ENCODE peak calls at places on chromosomes 12 and 14, in six cellular contexts. T is stomach; W is naive thymus-derived CD4-positive, alpha-beta T cell; U is SJCRH30; H is hepatocyte; S is uterus. N is an unnamed sample. For H3K9me3, the result is how much of the 10 kb centered on the place peaks cover.

GRCh38 chr12:66025477-66025876 is 105.1 kb downstream of the LLPH start:
- DNase-seq in S (no peak), T (no peak), U (no peak), W (no peak), H (no peak), N (no peak)

GRCh38 chr14:44657688-44658388 is 150.8 kb upstream of the FSCB start:
- DNase-seq in S (no peak), U (peak), W (no peak), H (peak), T (no peak), N (peak)

GRCh38 chr14:101601603-101602465 is 40.5 kb downstream of the DIO3 start:
- DNase-seq in S (no peak), T (peak), H (no peak), U (no peak), W (no peak), N (peak)

GRCh38 chr12:92068441-92068840 is 77.2 kb downstream of the BTG1 start:
- DNase-seq in H (no peak), T (no peak), U (no peak), S (no peak), W (no peak), N (no peak)

GRCh38 chr12:120584343-120585149 is 3.3 kb upstream of the POP5 start:
- DNase-seq in S (peak), U (no peak), W (peak), T (peak), H (peak), N (peak)

GRCh38 chr12:50059440-50060119 is 2.2 kb downstream of the ASIC1 start:
- DNase-seq in W (no peak), S (no peak), H (no peak), U (no peak), T (no peak), N (no peak)

GRCh38 chr14:70905316-70905715 is 1.9 kb upstream of the PCNX1 start:
- DNase-seq in W (no peak), S (peak), U (peak), T (no peak), H (peak), N (no peak)

GRCh38 chr12:47028981-47029708 is 50.3 kb upstream of the PCED1B start:
- DNase-seq in T (no peak), U (no peak), W (no peak), S (no peak), H (no peak), N (no peak)

GRCh38 chr12:40224439-40225291 is at the start of gene LRRK2:
- DNase-seq in W (peak), T (peak), H (peak), U (peak), S (peak), N (peak)

GRCh38 chr12:46214668-46215429 is 54.0 kb downstream of the SLC38A1 start:
- DNase-seq in S (no peak), H (no peak), T (peak), U (no peak), W (peak), N (no peak)

GRCh38 chr14:54944737-54945391 is 42.2 kb upstream of the GCH1 start:
- DNase-seq in T (no peak), S (no peak), H (no peak), W (no peak), U (no peak), N (no peak)

GRCh38 chr12:6311822-6312528 is 1.5 kb downstream of the PLEKHG6 start:
- DNase-seq in H (peak), U (no peak), W (no peak), T (no peak), S (no peak), N (no peak)

GRCh38 chr14:51828017-51828797 is 32.2 kb upstream of the GNG2 start:
- DNase-seq in W (no peak), S (no peak), H (peak), U (peak), T (peak), N (peak)

GRCh38 chr14:49946320-49947141 is 53.6 kb downstream of the ARF6 start:
- DNase-seq in U (no peak), S (no peak), W (no peak), T (peak), H (peak), N (no peak)

GRCh38 chr12:108701779-108702435 is 29.4 kb downstream of the CORO1C start:
- DNase-seq in H (peak), S (no peak), T (no peak), W (no peak), U (no peak), N (no peak)

GRCh38 chr14:80393766-80394165 is 182.5 kb upstream of the DIO2 start:
- DNase-seq in U (no peak), H (no peak), W (no peak), T (no peak), S (no peak), N (no peak)

GRCh38 chr14:22569106-22569748 is 19.8 kb downstream of the DAD1 start:
- DNase-seq in H (no peak), S (no peak), W (no peak), T (no peak), U (no peak), N (no peak)

GRCh38 chr12:69701821-69702220 is 2.7 kb upstream of the BEST3 start:
- DNase-seq in T (no peak), H (no peak), S (no peak), U (no peak), W (no peak), N (no peak)

GRCh38 chr14:26415618-26416123 is 182.2 kb downstream of the NOVA1 start:
- DNase-seq in T (peak), H (no peak), U (no peak), S (peak), W (no peak), N (no peak)

GRCh38 chr12:133061954-133062353 is 18.8 kb upstream of the ZNF140 start:
- DNase-seq in H (no peak), W (no peak), U (no peak), T (no peak), S (no peak), N (no peak)

GRCh38 chr12:133057446-133057845 is 20.1 kb downstream of the ZNF84 start:
- DNase-seq in H (no peak), U (no peak), W (no peak), S (no peak), T (no peak), N (no peak)

GRCh38 chr12:133063556-133063955 is 17.2 kb upstream of the ZNF140 start:
- DNase-seq in S (no peak), H (no peak), T (no peak), U (no peak), W (no peak), N (no peak)

GRCh38 chr12:133058203-133059125 is 21.2 kb downstream of the ZNF84 start:
- DNase-seq in S (no peak), W (no peak), H (no peak), U (no peak), T (no peak), N (no peak)
- H3K9me3 ChIP-seq in S (half or more), W (half or more), H (half or more), U (half or more), T (half or more), N (half or more)

GRCh38 chr12:100251917-100252316 is 15.0 kb downstream of the DEPDC4 start:
- DNase-seq in W (no peak), S (no peak), H (peak), T (no peak), U (no peak), N (no peak)
- H3K9me3 ChIP-seq in W (under half), S (under half), H (under half), T (under half), U (under half), N (under half)

DNA sequence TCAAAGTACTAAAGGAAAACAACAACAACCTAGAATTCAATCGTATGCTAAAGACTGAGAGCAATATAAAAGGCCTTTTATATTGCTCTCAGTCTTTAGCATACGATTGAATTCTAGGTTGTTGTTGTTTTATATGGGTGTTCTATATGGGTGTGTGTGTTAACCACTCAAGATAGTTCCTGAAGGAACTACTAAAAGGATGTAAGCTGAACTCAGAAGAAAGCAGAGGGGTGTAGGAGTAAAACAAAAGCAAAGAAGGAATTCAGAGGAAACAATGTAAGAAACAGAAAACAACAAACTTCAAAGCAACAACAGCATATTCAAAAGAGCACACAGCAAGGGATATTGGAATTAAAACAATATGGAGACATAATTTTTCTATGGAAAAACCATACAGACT is 5.4 kb downstream of the ZNF891 start:
- DNase-seq in S (no peak), T (no peak), H (no peak), U (no peak), W (no peak), N (no peak)
- H3K9me3 ChIP-seq in S (half or more), T (half or more), H (half or more), U (under half), W (under half), N (half or more)

GRCh38 chr14:64544607-64545312 is 4.2 kb downstream of the HSPA2 start:
- DNase-seq in W (no peak), S (no peak), U (no peak), H (no peak), T (no peak), N (no peak)

GRCh38 chr14:64540208-64541202 is at the start of gene HSPA2:
- DNase-seq in T (peak), H (peak), U (peak), W (peak), S (peak), N (peak)

GRCh38 chr14:64542839-64543207 is 2.3 kb downstream of the HSPA2 start:
- DNase-seq in U (no peak), H (no peak), S (no peak), T (no peak), W (no peak), N (no peak)

GRCh38 chr14:64541261-64541970 is 875 bp downstream of the HSPA2 start:
- DNase-seq in W (no peak), S (peak), H (no peak), T (no peak), U (no peak), N (no peak)

GRCh38 chr14:64541971-64542838 is 1.7 kb downstream of the HSPA2 start:
- DNase-seq in U (no peak), W (no peak), H (no peak), T (no peak), S (peak), N (no peak)
- H3K9me3 ChIP-seq in U (under half), W (under half), H (under half), T (under half), S (under half), N (under half)

DNA sequence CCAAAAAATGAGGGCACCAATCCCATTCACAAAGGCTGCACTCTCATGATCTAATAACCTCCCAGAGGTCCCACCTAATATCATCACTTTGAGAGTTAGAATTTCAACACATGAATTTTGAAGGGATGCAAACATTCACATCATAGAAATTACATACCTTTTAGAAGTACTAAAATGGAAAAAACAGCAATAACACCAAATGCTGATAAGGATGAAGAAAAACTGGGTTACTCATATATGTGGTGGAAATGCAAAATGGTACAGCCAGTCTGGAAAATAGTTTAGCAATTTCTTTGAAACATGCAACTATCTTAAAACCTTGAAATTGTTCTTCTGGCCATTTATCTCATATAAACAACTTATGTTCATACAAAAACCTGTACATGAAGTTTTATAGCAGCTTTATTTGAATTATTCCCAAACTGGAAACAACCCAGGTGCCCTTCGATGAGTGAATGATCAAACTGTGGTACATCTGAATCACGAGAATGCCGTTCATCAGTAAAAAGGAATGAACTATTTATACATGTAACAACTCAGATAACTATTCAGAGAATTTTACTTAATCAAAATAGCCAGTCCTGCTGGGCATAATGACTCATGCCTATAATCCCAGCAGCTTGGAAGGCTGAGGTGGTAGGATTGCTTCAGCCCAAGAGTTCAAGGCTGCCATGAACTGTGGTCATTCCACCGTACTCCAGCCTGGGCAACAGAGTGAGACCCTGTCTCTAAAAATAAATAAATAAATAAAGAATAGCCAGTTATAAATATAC is 109.4 kb upstream of the SSTR1 start:
- DNase-seq in H (no peak), S (no peak), T (no peak), W (no peak), U (no peak), N (no peak)
- H3K9me3 ChIP-seq in H (under half), S (under half), T (under half), W (under half), U (under half), N (under half)

GRCh38 chr12:131245564-131246355 is 292.1 kb downstream of the ADGRD1 start:
- DNase-seq in H (no peak), W (no peak), U (no peak), S (no peak), T (no peak), N (no peak)
- H3K9me3 ChIP-seq in H (under half), W (under half), U (under half), S (under half), T (under half), N (under half)

GRCh38 chr12:89453579-89453978 is 71.0 kb downstream of the GALNT4 start:
- DNase-seq in T (no peak), S (no peak), U (no peak), W (no peak), H (peak), N (no peak)
- H3K9me3 ChIP-seq in T (under half), S (under half), U (under half), W (under half), H (under half), N (under half)

N was measured in endodermal cell.